ENCODE peak calls at places on chromosomes 2 and 18, in seven cellular contexts. One of them, this sample, is unnamed.

GRCh38 chr2:8582850-8583399 is 98.9 kb upstream of the ID2 start:
- DNase-seq in CD4-positive, alpha-beta memory T cell: no peak
- DNase-seq in DND-41: no peak
- DNase-seq in Panc1: no peak
- DNase-seq in effector memory CD4-positive, alpha-beta T cell: no peak
- DNase-seq in neural progenitor cell: no peak
- DNase-seq in NT2/D1: no peak
- DNase-seq in this sample: no peak

GRCh38 chr18:47817017-47817911 is 113.2 kb downstream of the SMAD2 start:
- DNase-seq in CD4-positive, alpha-beta memory T cell: no peak
- DNase-seq in DND-41: no peak
- DNase-seq in Panc1: no peak
- DNase-seq in effector memory CD4-positive, alpha-beta T cell: no peak
- DNase-seq in neural progenitor cell: no peak
- DNase-seq in NT2/D1: no peak
- DNase-seq in this sample: no peak

GRCh38 chr2:78418041-78418440 is 607.5 kb upstream of the REG3G start:
- DNase-seq in CD4-positive, alpha-beta memory T cell: no peak
- DNase-seq in DND-41: no peak
- DNase-seq in Panc1: no peak
- DNase-seq in effector memory CD4-positive, alpha-beta T cell: no peak
- DNase-seq in neural progenitor cell: no peak
- DNase-seq in NT2/D1: no peak
- DNase-seq in this sample: no peak

GRCh38 chr2:127072970-127073369 is 34.0 kb downstream of the BIN1 start:
- DNase-seq in CD4-positive, alpha-beta memory T cell: no peak
- DNase-seq in DND-41: no peak
- DNase-seq in Panc1: no peak
- DNase-seq in effector memory CD4-positive, alpha-beta T cell: no peak
- DNase-seq in neural progenitor cell: peak; percentile 36
- DNase-seq in NT2/D1: no peak
- DNase-seq in this sample: no peak

GRCh38 chr2:152924722-152925121 is 206.3 kb downstream of the ARL6IP6 start:
- DNase-seq in CD4-positive, alpha-beta memory T cell: no peak
- DNase-seq in DND-41: no peak
- DNase-seq in Panc1: no peak
- DNase-seq in effector memory CD4-positive, alpha-beta T cell: no peak
- DNase-seq in neural progenitor cell: no peak
- DNase-seq in NT2/D1: no peak
- DNase-seq in this sample: no peak

GRCh38 chr2:102217032-102217431 is 30.2 kb downstream of the IL1RL2 start:
- DNase-seq in CD4-positive, alpha-beta memory T cell: no peak
- DNase-seq in DND-41: no peak
- DNase-seq in Panc1: no peak
- DNase-seq in effector memory CD4-positive, alpha-beta T cell: no peak
- DNase-seq in neural progenitor cell: no peak
- DNase-seq in NT2/D1: no peak
- DNase-seq in this sample: no peak

GRCh38 chr2:130871843-130872242 is 35.1 kb downstream of the ARHGEF4 start:
- DNase-seq in CD4-positive, alpha-beta memory T cell: no peak
- DNase-seq in DND-41: no peak
- DNase-seq in Panc1: no peak
- DNase-seq in effector memory CD4-positive, alpha-beta T cell: no peak
- DNase-seq in neural progenitor cell: no peak
- DNase-seq in NT2/D1: no peak
- DNase-seq in this sample: no peak

GRCh38 chr2:185978634-185979405 is 240.2 kb downstream of the FSIP2 start:
- DNase-seq in CD4-positive, alpha-beta memory T cell: no peak
- DNase-seq in DND-41: no peak
- DNase-seq in Panc1: no peak
- DNase-seq in effector memory CD4-positive, alpha-beta T cell: no peak
- DNase-seq in neural progenitor cell: no peak
- DNase-seq in NT2/D1: no peak
- DNase-seq in this sample: no peak

GRCh38 chr2:109331081-109331480 is 202.1 kb downstream of the SH3RF3 start:
- DNase-seq in CD4-positive, alpha-beta memory T cell: no peak
- DNase-seq in DND-41: no peak
- DNase-seq in Panc1: no peak
- DNase-seq in effector memory CD4-positive, alpha-beta T cell: no peak
- DNase-seq in neural progenitor cell: no peak
- DNase-seq in NT2/D1: no peak
- DNase-seq in this sample: no peak

GRCh38 chr18:10304853-10305252 is 149.6 kb upstream of the APCDD1 start:
- DNase-seq in CD4-positive, alpha-beta memory T cell: no peak
- DNase-seq in DND-41: no peak
- DNase-seq in Panc1: no peak
- DNase-seq in effector memory CD4-positive, alpha-beta T cell: no peak
- DNase-seq in neural progenitor cell: no peak
- DNase-seq in NT2/D1: no peak
- DNase-seq in this sample: no peak

GRCh38 chr2:216807861-216808272 is 52.0 kb downstream of the TNP1 start:
- DNase-seq in CD4-positive, alpha-beta memory T cell: no peak
- DNase-seq in DND-41: no peak
- DNase-seq in Panc1: no peak
- DNase-seq in effector memory CD4-positive, alpha-beta T cell: no peak
- DNase-seq in neural progenitor cell: no peak
- DNase-seq in NT2/D1: no peak
- DNase-seq in this sample: no peak

GRCh38 chr18:4960578-4960977 is 236.5 kb downstream of the AKAIN1 start:
- DNase-seq in CD4-positive, alpha-beta memory T cell: no peak
- DNase-seq in DND-41: no peak
- DNase-seq in Panc1: no peak
- DNase-seq in effector memory CD4-positive, alpha-beta T cell: no peak
- DNase-seq in neural progenitor cell: no peak
- DNase-seq in NT2/D1: no peak
- DNase-seq in this sample: no peak

GRCh38 chr2:19949071-19949470 is 40.8 kb downstream of the WDR35 start:
- DNase-seq in CD4-positive, alpha-beta memory T cell: no peak
- DNase-seq in DND-41: no peak
- DNase-seq in Panc1: no peak
- DNase-seq in effector memory CD4-positive, alpha-beta T cell: no peak
- DNase-seq in neural progenitor cell: no peak
- DNase-seq in NT2/D1: no peak
- DNase-seq in this sample: no peak

GRCh38 chr2:182267971-182268370 is 158.9 kb downstream of the PDE1A start:
- DNase-seq in CD4-positive, alpha-beta memory T cell: no peak
- DNase-seq in DND-41: no peak
- DNase-seq in Panc1: no peak
- DNase-seq in effector memory CD4-positive, alpha-beta T cell: no peak
- DNase-seq in neural progenitor cell: no peak
- DNase-seq in NT2/D1: no peak
- DNase-seq in this sample: no peak

GRCh38 chr2:190123956-190124355 is 61.4 kb upstream of the MSTN start:
- DNase-seq in CD4-positive, alpha-beta memory T cell: no peak
- DNase-seq in DND-41: no peak
- DNase-seq in Panc1: no peak
- DNase-seq in effector memory CD4-positive, alpha-beta T cell: no peak
- DNase-seq in neural progenitor cell: no peak
- DNase-seq in NT2/D1: no peak
- DNase-seq in this sample: no peak

GRCh38 chr18:8283901-8284585 is 325.2 kb upstream of the RAB12 start:
- DNase-seq in CD4-positive, alpha-beta memory T cell: no peak
- DNase-seq in DND-41: no peak
- DNase-seq in Panc1: no peak
- DNase-seq in effector memory CD4-positive, alpha-beta T cell: no peak
- DNase-seq in neural progenitor cell: no peak
- DNase-seq in NT2/D1: no peak
- DNase-seq in this sample: no peak

GRCh38 chr2:96412307-96413066 is 76.9 kb downstream of the NCAPH start:
- DNase-seq in CD4-positive, alpha-beta memory T cell: no peak
- DNase-seq in DND-41: no peak
- DNase-seq in Panc1: no peak
- DNase-seq in effector memory CD4-positive, alpha-beta T cell: no peak
- DNase-seq in neural progenitor cell: no peak
- DNase-seq in NT2/D1: no peak
- DNase-seq in this sample: no peak

GRCh38 chr18:68263481-68263880 is 451.4 kb downstream of the TMX3 start:
- DNase-seq in CD4-positive, alpha-beta memory T cell: no peak
- DNase-seq in DND-41: no peak
- DNase-seq in Panc1: no peak
- DNase-seq in effector memory CD4-positive, alpha-beta T cell: no peak
- DNase-seq in neural progenitor cell: no peak
- DNase-seq in NT2/D1: no peak
- DNase-seq in this sample: no peak

GRCh38 chr2:135744761-135745314 is 3.2 kb downstream of the UBXN4 start:
- DNase-seq in CD4-positive, alpha-beta memory T cell: peak; percentile 5
- DNase-seq in DND-41: peak; percentile 47
- DNase-seq in Panc1: no peak
- DNase-seq in effector memory CD4-positive, alpha-beta T cell: no peak
- DNase-seq in neural progenitor cell: peak; percentile 34
- DNase-seq in NT2/D1: peak; percentile 11
- DNase-seq in this sample: peak; percentile 5

GRCh38 chr2:100294162-100294497 is 28.2 kb downstream of the LONRF2 start:
- DNase-seq in CD4-positive, alpha-beta memory T cell: no peak
- DNase-seq in DND-41: no peak
- DNase-seq in Panc1: no peak
- DNase-seq in effector memory CD4-positive, alpha-beta T cell: no peak
- DNase-seq in neural progenitor cell: no peak
- DNase-seq in NT2/D1: no peak
- DNase-seq in this sample: no peak

DNA sequence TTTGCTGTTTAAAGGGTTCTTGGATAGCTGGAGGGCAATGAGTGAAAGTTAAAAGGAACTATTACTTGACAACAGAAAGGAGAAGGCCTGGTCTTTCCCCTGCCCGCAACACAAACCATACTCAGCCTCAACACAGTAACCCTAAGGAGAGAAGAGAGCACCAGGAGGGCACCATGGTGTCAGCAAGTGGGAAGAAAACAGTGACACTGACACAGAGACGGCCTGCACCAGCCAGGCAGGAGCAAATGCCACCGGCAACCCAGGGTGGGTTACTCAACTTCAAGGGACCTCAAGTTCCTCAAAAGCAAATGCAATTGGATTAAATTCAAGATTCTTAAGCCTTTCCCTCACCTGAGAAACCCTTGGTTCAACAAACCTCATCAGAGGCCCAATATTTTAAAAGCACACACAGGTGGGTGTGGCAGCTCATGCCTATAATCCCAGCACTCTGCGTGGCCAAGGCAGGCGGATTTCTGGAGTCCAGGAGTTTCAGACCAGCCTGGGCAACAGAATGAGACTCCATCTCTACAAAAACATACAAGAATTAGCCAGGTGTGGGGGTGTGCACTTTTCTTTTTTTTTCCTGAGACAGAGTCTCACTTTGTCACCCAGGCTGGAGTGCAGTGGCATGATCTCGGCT is 52.3 kb downstream of the TFCP2L1 start:
- DNase-seq in CD4-positive, alpha-beta memory T cell: no peak
- DNase-seq in DND-41: no peak
- DNase-seq in Panc1: no peak
- DNase-seq in effector memory CD4-positive, alpha-beta T cell: no peak
- DNase-seq in neural progenitor cell: no peak
- DNase-seq in NT2/D1: no peak
- DNase-seq in this sample: no peak
- H3K36me3 ChIP-seq in CD4-positive, alpha-beta memory T cell: no peaks in the 10 kb centered on the region
- H3K36me3 ChIP-seq in DND-41: no peaks in the 10 kb centered on the region
- H3K36me3 ChIP-seq in Panc1: no peaks in the 10 kb centered on the region
- H3K36me3 ChIP-seq in effector memory CD4-positive, alpha-beta T cell: no peaks in the 10 kb centered on the region
- H3K36me3 ChIP-seq in neural progenitor cell: no peaks in the 10 kb centered on the region
- H3K36me3 ChIP-seq in NT2/D1: peaks cover 7% of the 10 kb centered on the region
- H3K36me3 ChIP-seq in this sample: no peaks in the 10 kb centered on the region

DNA sequence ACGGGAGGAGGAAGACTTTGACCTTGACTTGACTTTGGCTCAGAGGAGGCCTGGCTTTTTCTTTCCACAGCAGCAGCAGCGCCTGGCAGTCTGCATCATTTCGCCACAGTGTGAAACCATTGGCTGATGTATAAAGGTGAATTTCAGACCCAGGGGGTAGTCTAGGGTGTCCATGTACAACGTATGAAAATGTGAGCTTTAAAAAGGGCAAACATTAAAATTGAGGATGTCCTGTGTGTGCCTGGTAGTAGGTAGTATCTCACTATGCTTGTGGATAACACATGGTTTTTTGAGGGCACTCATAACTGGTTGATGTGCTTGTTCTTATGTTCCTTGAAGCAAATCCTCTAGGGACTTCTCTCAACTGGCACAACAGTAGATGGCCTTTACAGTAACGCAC is 86.1 kb downstream of the LPIN1 start:
- DNase-seq in CD4-positive, alpha-beta memory T cell: no peak
- DNase-seq in DND-41: peak; percentile 6
- DNase-seq in Panc1: no peak
- DNase-seq in effector memory CD4-positive, alpha-beta T cell: no peak
- DNase-seq in neural progenitor cell: no peak
- DNase-seq in NT2/D1: no peak
- DNase-seq in this sample: no peak
- H3K4me1 ChIP-seq in CD4-positive, alpha-beta memory T cell: peaks cover 28% of the 10 kb centered on the region
- H3K4me1 ChIP-seq in DND-41: peaks cover 55% of the 10 kb centered on the region
- H3K4me1 ChIP-seq in Panc1: peaks cover 22% of the 10 kb centered on the region
- H3K4me1 ChIP-seq in effector memory CD4-positive, alpha-beta T cell: peaks cover 18% of the 10 kb centered on the region
- H3K4me1 ChIP-seq in neural progenitor cell: peaks cover 17% of the 10 kb centered on the region
- H3K4me1 ChIP-seq in NT2/D1: no peaks in the 10 kb centered on the region
- H3K4me1 ChIP-seq in this sample: peaks cover 20% of the 10 kb centered on the region

GRCh38 chr2:200591308-200591707 is 5.5 kb downstream of the AOX1 start:
- DNase-seq in CD4-positive, alpha-beta memory T cell: no peak
- DNase-seq in DND-41: no peak
- DNase-seq in Panc1: no peak
- DNase-seq in effector memory CD4-positive, alpha-beta T cell: no peak
- DNase-seq in neural progenitor cell: no peak
- DNase-seq in NT2/D1: no peak
- DNase-seq in this sample: no peak
- H3K36me3 ChIP-seq in CD4-positive, alpha-beta memory T cell: no peaks in the 10 kb centered on the region
- H3K36me3 ChIP-seq in DND-41: no peaks in the 10 kb centered on the region
- H3K36me3 ChIP-seq in Panc1: no peaks in the 10 kb centered on the region
- H3K36me3 ChIP-seq in effector memory CD4-positive, alpha-beta T cell: no peaks in the 10 kb centered on the region
- H3K36me3 ChIP-seq in neural progenitor cell: no peaks in the 10 kb centered on the region
- H3K36me3 ChIP-seq in NT2/D1: no peaks in the 10 kb centered on the region
- H3K36me3 ChIP-seq in this sample: no peaks in the 10 kb centered on the region

GRCh38 chr2:162258686-162259085 is 15.4 kb upstream of the FAP start:
- DNase-seq in CD4-positive, alpha-beta memory T cell: no peak
- DNase-seq in DND-41: no peak
- DNase-seq in Panc1: no peak
- DNase-seq in effector memory CD4-positive, alpha-beta T cell: no peak
- DNase-seq in neural progenitor cell: no peak
- DNase-seq in NT2/D1: no peak
- DNase-seq in this sample: no peak

GRCh38 chr2:162256621-162257020 is 13.4 kb upstream of the FAP start:
- DNase-seq in CD4-positive, alpha-beta memory T cell: no peak
- DNase-seq in DND-41: no peak
- DNase-seq in Panc1: no peak
- DNase-seq in effector memory CD4-positive, alpha-beta T cell: no peak
- DNase-seq in neural progenitor cell: no peak
- DNase-seq in NT2/D1: no peak
- DNase-seq in this sample: no peak

GRCh38 chr2:162257416-162257815 is 14.2 kb upstream of the FAP start:
- DNase-seq in CD4-positive, alpha-beta memory T cell: no peak
- DNase-seq in DND-41: no peak
- DNase-seq in Panc1: no peak
- DNase-seq in effector memory CD4-positive, alpha-beta T cell: no peak
- DNase-seq in neural progenitor cell: no peak
- DNase-seq in NT2/D1: no peak
- DNase-seq in this sample: no peak

GRCh38 chr2:162261032-162261945 is 18.0 kb upstream of the FAP start:
- DNase-seq in CD4-positive, alpha-beta memory T cell: no peak
- DNase-seq in DND-41: peak; percentile 5
- DNase-seq in Panc1: no peak
- DNase-seq in effector memory CD4-positive, alpha-beta T cell: no peak
- DNase-seq in neural progenitor cell: no peak
- DNase-seq in NT2/D1: no peak
- DNase-seq in this sample: no peak

DNA sequence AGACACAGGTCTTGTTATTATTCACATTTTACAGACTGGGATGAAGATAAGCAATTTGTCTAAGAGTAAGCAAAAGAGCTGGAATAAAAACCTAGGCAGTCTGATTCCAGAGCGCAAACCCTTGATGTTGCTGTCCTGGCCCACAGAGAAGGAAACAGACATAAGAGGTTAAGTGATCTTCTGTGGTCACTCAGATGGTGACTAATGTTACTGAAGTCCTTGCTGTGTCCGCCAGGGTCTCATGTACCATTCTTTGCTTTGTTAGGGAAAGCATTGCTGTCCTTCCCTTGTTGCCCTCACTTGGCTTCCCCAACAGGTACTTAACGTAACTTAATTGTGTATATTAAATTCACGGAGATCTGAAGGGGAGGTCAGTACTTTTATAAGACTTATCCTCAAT is 14.9 kb upstream of the FAP start:
- DNase-seq in CD4-positive, alpha-beta memory T cell: no peak
- DNase-seq in DND-41: no peak
- DNase-seq in Panc1: no peak
- DNase-seq in effector memory CD4-positive, alpha-beta T cell: no peak
- DNase-seq in neural progenitor cell: no peak
- DNase-seq in NT2/D1: no peak
- DNase-seq in this sample: no peak
- H3K4me1 ChIP-seq in CD4-positive, alpha-beta memory T cell: peaks cover 14% of the 10 kb centered on the region
- H3K4me1 ChIP-seq in DND-41: peaks cover 11% of the 10 kb centered on the region
- H3K4me1 ChIP-seq in Panc1: no peaks in the 10 kb centered on the region
- H3K4me1 ChIP-seq in effector memory CD4-positive, alpha-beta T cell: peaks cover 4% of the 10 kb centered on the region
- H3K4me1 ChIP-seq in neural progenitor cell: no peaks in the 10 kb centered on the region
- H3K4me1 ChIP-seq in NT2/D1: no peaks in the 10 kb centered on the region
- H3K4me1 ChIP-seq in this sample: peaks cover 7% of the 10 kb centered on the region

This sample was measured in naive thymus-derived CD4-positive, alpha-beta T cell.